ENCODE peak calls at places on chromosomes 6 and 20, in four cellular contexts. C is GM12878, O is H1, Y is K562. M is an unnamed sample.

GRCh38 chr6:116482780-116483179 is 21.6 kb downstream of the CALHM6 start:
- DNase-seq in C (no peak), O (no peak), Y (no peak), M (no peak)

GRCh38 chr6:3960754-3961361 is 111.7 kb downstream of the FAM50B start:
- DNase-seq in C (no peak), O (no peak), Y (no peak), M (no peak)

GRCh38 chr6:135904666-135905065 is 53.2 kb downstream of the PDE7B start:
- DNase-seq in C (no peak), O (no peak), Y (no peak), M (no peak)

GRCh38 chr6:170529839-170530520 is 23.1 kb downstream of the PSMB1 start:
- DNase-seq in C (peak), O (no peak), Y (peak), M (peak)

GRCh38 chr6:43914272-43915147 is 144.5 kb downstream of the VEGFA start:
- DNase-seq in C (no peak), O (no peak), Y (no peak), M (no peak)

GRCh38 chr20:32006841-32007786 is 3.1 kb upstream of the CCM2L start:
- DNase-seq in C (no peak), O (no peak), Y (no peak), M (no peak)

GRCh38 chr20:49612127-49612738 is 44.3 kb upstream of the PTGIS start:
- DNase-seq in C (no peak), O (no peak), Y (no peak), M (no peak)

GRCh38 chr6:107820571-107821261 is 3.4 kb downstream of the SCML4 start:
- DNase-seq in C (no peak), O (no peak), Y (no peak), M (peak)

GRCh38 chr6:135812085-135812526 is 39.4 kb upstream of the PDE7B start:
- DNase-seq in C (no peak), O (no peak), Y (no peak), M (no peak)

GRCh38 chr6:170438402-170438753 is 114.7 kb downstream of the PSMB1 start:
- DNase-seq in C (no peak), O (peak), Y (peak), M (peak)

GRCh38 chr6:106490030-106490429 is 129.5 kb downstream of the CRYBG1 start:
- DNase-seq in C (no peak), O (no peak), Y (no peak), M (no peak)

GRCh38 chr6:148934534-148934933 is 187.7 kb downstream of the UST start:
- DNase-seq in C (no peak), O (no peak), Y (no peak), M (no peak)

GRCh38 chr6:11979866-11980265 is 32.2 kb upstream of the HIVEP1 start:
- DNase-seq in C (no peak), O (no peak), Y (no peak), M (no peak)

GRCh38 chr6:6788394-6789020 is 200.0 kb downstream of the LY86 start:
- DNase-seq in C (no peak), O (no peak), Y (peak), M (no peak)

GRCh38 chr20:36792422-36792821 is 18.9 kb upstream of the DSN1 start:
- DNase-seq in C (no peak), O (peak), Y (peak), M (peak)

GRCh38 chr6:26521485-26522391 is 16.4 kb upstream of the HMGN4 start:
- DNase-seq in C (no peak), O (no peak), Y (peak), M (peak)

DNA sequence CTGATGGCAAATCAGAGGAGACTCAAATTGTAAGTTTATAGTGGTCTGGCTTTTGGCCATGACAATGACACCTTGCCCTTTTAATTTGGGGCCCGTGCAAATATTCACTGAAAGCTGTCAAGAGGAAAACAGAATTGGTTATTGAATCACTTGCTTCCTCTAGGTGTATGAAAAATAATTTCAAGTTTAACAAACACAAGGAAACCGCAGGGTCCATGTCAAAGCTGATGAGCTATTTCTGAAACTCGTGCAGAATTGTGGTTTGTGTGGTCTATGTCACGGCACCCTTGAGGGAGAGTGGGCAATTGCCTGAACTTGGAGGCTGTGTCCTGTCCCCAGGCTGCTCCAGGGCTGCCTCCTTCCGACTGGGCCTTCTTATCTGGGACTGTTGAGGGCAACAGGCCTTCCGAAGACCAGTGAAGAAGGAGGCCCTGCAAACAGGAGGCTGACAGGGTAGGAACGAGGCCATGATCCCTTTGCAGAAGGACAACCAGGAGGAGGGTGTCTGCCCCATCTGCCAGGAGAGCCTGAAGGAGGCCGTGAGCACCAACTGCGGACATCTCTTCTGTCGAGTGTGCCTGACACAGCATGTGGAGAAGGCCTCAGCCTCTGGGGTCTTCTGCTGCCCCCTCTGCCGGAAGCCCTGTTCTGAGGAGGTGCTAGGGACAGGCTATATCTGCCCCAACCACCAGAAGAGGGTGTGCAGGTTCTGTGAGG is 788 bp downstream of the TRIM40 start:
- DNase-seq in C (no peak), O (no peak), Y (no peak), M (no peak)
- TF ChIP-seq GABPA in C (no peak), O (no peak), Y (no peak), M (no peak)

DNA sequence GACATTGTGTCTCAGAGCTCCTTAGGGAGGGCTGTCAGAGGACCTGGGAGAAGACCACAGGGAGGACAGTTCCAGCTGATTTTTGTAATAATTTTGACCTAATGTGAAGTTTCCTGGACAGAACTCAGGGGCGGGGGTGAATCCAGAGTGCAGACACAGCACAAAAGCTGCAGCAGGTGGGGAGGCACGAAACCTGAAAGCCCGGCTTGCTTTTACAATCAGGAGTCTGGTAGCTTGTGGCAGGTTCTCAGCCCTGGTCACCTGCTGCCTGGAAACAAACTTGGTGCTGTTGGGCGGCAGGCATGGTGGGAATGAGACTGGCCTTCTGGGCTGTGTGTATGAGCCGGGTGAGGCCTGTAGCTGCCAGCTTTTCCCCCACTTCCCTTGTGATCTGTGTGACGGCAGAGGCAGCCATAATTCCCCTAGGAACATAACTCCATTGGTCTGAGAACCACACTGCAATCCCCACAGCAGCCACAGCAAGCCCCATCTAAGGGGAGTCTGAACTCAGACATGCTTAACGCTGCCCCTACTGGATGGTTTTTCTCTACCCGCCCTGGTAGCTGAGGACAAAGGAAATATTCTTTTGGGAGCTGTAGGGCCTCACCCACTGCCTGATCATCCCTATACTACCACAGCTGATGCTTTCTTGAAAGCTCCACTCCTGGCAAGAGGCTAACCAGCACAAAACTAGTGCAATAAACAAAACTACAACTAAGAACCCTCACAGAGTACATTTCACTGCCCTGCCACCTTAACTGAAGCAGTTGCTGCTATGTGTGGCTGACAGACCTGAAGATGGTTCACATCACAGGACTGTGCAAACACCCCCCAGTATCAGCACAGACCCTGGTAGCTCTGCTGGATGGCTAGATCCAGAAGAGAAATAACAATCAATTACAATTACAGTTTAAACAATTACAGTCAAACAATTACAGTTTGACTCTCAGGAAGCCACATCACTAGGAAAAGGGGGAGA is 1055.1 kb upstream of the GJE1 start:
- DNase-seq in C (no peak), O (peak), Y (no peak), M (peak)
- TF ChIP-seq NRF1 in C (no peak), O (no peak), Y (no peak), M (no peak)

DNA sequence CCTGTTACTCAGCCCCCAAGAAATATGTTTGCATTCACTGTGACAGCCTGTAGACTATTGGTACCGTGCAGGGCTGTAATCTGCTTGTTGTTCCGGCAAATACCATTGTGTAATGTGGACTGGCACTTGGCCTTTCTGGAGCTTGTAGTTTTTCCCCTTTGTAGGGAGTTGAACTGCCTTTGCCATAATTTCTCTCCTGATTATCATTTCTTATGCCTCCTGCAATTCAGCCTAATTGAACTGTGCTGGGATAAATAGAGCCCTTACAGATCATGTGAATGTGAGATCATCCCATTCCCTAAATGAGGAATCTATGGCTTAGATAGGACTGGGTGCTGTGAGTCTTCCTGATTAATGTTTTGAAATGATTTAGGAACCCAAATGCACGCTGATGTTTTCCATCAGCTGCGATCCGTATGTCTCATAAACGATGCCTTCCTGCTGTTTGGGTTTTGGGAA is 185.1 kb downstream of the JARID2 start:
- DNase-seq in C (no peak), O (no peak), Y (no peak), M (no peak)
- TF ChIP-seq GABPA in C (no peak), O (no peak), Y (no peak), M (no peak)

GRCh38 chr20:43545837-43546578 is 12.8 kb upstream of the SGK2 start:
- DNase-seq in C (no peak), O (no peak), Y (no peak), M (no peak)

GRCh38 chr20:43549416-43550136 is 9.3 kb upstream of the SGK2 start:
- DNase-seq in C (no peak), O (no peak), Y (no peak), M (no peak)

GRCh38 chr20:43548273-43548880 is 10.4 kb upstream of the SGK2 start:
- DNase-seq in C (no peak), O (no peak), Y (no peak), M (no peak)

GRCh38 chr20:43554369-43554768 is 4.5 kb upstream of the SGK2 start:
- DNase-seq in C (no peak), O (no peak), Y (no peak), M (no peak)

DNA sequence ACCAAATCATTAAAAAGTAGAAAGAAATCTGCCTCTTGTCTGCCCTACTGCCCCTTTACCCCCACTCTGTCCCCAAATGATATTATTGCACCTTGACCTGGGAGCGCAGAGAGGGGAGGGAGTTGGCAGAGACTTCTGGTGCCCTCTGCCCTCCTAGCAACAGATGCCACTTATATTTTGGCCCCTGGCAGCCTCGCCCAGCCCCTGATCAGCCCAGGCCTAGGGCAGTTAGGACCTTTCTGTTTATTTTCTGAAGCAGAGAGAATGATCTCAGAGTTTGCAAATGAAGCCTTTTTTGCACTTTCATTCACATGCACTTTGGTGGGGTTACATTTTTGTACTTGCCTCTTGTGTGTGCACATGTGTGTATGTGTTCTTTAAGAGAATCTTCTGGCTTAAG is 8.4 kb upstream of the SGK2 start:
- DNase-seq in C (no peak), O (no peak), Y (no peak), M (no peak)
- TF ChIP-seq NRF1 in C (no peak), O (no peak), Y (no peak), M (no peak)

GRCh38 chr20:3406481-3407425 is 716 bp downstream of the DNAAF9 start:
- DNase-seq in C (no peak), O (no peak), Y (peak), M (peak)
- TF ChIP-seq GABPA in C (no peak), O (no peak), Y (no peak), M (no peak)

GRCh38 chr20:38407321-38407720 is 27.8 kb downstream of the SNHG17 start:
- DNase-seq in C (no peak), O (no peak), Y (no peak), M (no peak)

GRCh38 chr20:38414769-38415450 is 20.2 kb downstream of the SNHG17 start:
- DNase-seq in C (no peak), O (no peak), Y (no peak), M (no peak)

GRCh38 chr20:38418509-38419204 is 16.5 kb downstream of the SNHG17 start:
- DNase-seq in C (no peak), O (no peak), Y (peak), M (no peak)

DNA sequence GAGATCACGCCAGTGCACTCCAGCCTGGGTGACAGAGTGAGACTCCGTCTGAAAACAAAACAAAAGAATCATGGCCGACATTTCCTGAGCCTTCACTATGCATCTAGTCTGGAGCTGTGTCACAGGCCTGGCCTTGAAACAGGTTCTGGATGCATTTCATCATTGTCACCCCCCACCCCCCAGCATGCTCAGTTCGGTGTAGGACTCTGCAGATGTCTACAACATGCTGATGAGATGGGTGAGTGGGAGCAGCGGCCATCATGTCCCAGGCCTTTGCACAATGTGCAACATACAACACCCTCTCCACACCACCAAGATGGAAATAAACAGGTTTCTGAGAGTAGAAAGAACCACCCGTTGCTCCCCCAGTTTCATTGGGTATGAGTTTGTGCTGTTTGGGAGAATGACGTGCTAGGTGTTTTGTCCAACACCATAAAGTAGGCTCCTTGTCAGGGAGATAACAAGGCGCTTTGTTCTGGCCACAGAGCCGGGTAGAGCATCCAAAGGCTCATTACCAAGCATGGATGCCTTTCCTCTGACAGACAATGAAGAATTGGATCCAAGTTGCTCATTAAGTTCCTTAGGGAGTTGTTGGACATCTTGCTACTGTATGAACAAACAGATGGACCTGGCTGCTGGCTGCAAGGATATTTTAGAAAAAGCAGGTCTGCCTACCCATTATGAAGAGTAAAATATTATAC is 22.1 kb downstream of the SNHG17 start:
- DNase-seq in C (no peak), O (no peak), Y (no peak), M (no peak)
- TF ChIP-seq NRF1 in C (no peak), O (no peak), Y (no peak), M (no peak)

M was measured in SK-N-SH.